ENCODE peak calls at places on chromosomes 6 and 20, in ten cellular contexts. X, M, I, Q, Z, G, E, Y, J and P are unnamed samples.

GRCh38 chr6:71127374-71127773 is 161.2 kb upstream of the OGFRL1 start:
- DNase-seq in Z (no peak), M (no peak), Q (peak; percentile 19), X (no peak), I (no peak), J (peak; percentile 19), G (no peak), Y (no peak), E (no peak), P (no peak)

GRCh38 chr20:61292821-61293612 is 41.0 kb downstream of the CDH4 start:
- DNase-seq in I (no peak), G (no peak), Y (no peak), Z (no peak), M (no peak), E (no peak), J (no peak), Q (no peak), X (no peak), P (no peak)

GRCh38 chr6:131960371-131961133 is 9.4 kb upstream of the CCN2 start:
- DNase-seq in Q (no peak), J (no peak), I (no peak), X (no peak), Y (no peak), E (no peak), G (no peak), M (no peak), Z (no peak), P (no peak)

GRCh38 chr6:44075137-44076015 is 51.9 kb downstream of the MRPL14 start:
- DNase-seq in M (no peak), I (no peak), Z (no peak), Q (no peak), G (no peak), X (no peak), E (no peak), Y (no peak), J (no peak), P (no peak)

GRCh38 chr6:82882363-82883033 is 183.1 kb downstream of the UBE3D start:
- DNase-seq in E (no peak), X (no peak), I (no peak), J (no peak), Y (no peak), Q (no peak), Z (no peak), M (no peak), G (no peak), P (no peak)

GRCh38 chr6:37319156-37319555 is 34.6 kb upstream of the RNF8 start:
- DNase-seq in Y (no peak), Z (no peak), E (no peak), G (no peak), X (no peak), M (no peak), I (no peak), J (peak; percentile 13), Q (no peak), P (no peak)

GRCh38 chr6:12097791-12098190 is 85.7 kb downstream of the HIVEP1 start:
- DNase-seq in I (no peak), E (no peak), Y (no peak), Q (no peak), M (no peak), J (peak; percentile 37), Z (no peak), X (no peak), G (no peak), P (no peak)

GRCh38 chr6:16257999-16258708 is 19.8 kb downstream of the GMPR start:
- DNase-seq in X (no peak), G (no peak), I (no peak), Q (no peak), E (no peak), Z (no peak), J (no peak), Y (no peak), M (peak; percentile 71), P (no peak)

GRCh38 chr6:13577926-13578325 is 3.5 kb downstream of the SIRT5 start:
- DNase-seq in E (no peak), Q (no peak), I (no peak), J (no peak), G (no peak), Y (no peak), Z (no peak), M (no peak), X (no peak), P (no peak)

GRCh38 chr6:36623547-36624459 is 29.6 kb downstream of the SRSF3 start:
- DNase-seq in X (peak; percentile 73), M (peak; percentile 94), Z (peak; percentile 90), J (peak; percentile 73), I (peak; percentile 82), G (peak; percentile 75), Q (peak; percentile 83), Y (peak; percentile 85), E (peak; percentile 94), P (peak; percentile 90)

GRCh38 chr20:56574531-56575142 is 41.6 kb downstream of the FAM209B start:
- DNase-seq in Z (no peak), I (no peak), E (no peak), G (no peak), Y (no peak), J (no peak), X (no peak), M (no peak), Q (peak; percentile 12), P (peak; percentile 29)

GRCh38 chr6:39281312-39281980 is 32.8 kb downstream of the KCNK17 start:
- DNase-seq in J (no peak), X (no peak), E (no peak), Q (no peak), Z (no peak), G (no peak), M (no peak), I (no peak), Y (no peak), P (peak; percentile 78)

GRCh38 chr6:140636237-140636636 is 1261.8 kb upstream of the CITED2 start:
- DNase-seq in I (no peak), G (no peak), Y (no peak), Z (no peak), Q (no peak), E (no peak), X (no peak), J (no peak), M (no peak), P (no peak)

GRCh38 chr6:168072266-168072665 is 6.7 kb downstream of the FRMD1 start:
- DNase-seq in Z (no peak), Q (no peak), I (no peak), E (no peak), M (no peak), G (no peak), X (no peak), Y (no peak), J (no peak), P (no peak)

GRCh38 chr6:168071620-168072019 is 7.4 kb downstream of the FRMD1 start:
- DNase-seq in Y (no peak), E (no peak), J (no peak), G (no peak), X (no peak), Q (no peak), M (no peak), Z (no peak), I (peak; percentile 50), P (no peak)

GRCh38 chr6:168073937-168074730 is 4.9 kb downstream of the FRMD1 start:
- DNase-seq in I (no peak), Z (no peak), X (no peak), M (no peak), G (no peak), Q (no peak), E (no peak), J (no peak), Y (no peak), P (no peak)

GRCh38 chr6:168072730-168073129 is 6.3 kb downstream of the FRMD1 start:
- DNase-seq in J (no peak), I (no peak), X (no peak), Q (no peak), E (no peak), Z (no peak), M (no peak), G (no peak), Y (no peak), P (no peak)

GRCh38 chr6:168070804-168071203 is 8.2 kb downstream of the FRMD1 start:
- DNase-seq in G (no peak), Z (no peak), J (no peak), M (no peak), X (no peak), E (no peak), Y (no peak), Q (no peak), I (no peak), P (no peak)
- TF ChIP-seq CTCF in G (no peak), Z (no peak), J (no peak), M (no peak), X (no peak), E (no peak), Y (no peak), Q (no peak), I (no peak), P (no peak)

GRCh38 chr20:53291548-53291947 is 302.1 kb downstream of the ZNF217 start:
- DNase-seq in J (no peak), E (no peak), G (no peak), X (no peak), Z (no peak), I (no peak), Y (no peak), M (no peak), Q (peak; percentile 38), P (no peak)
- TF ChIP-seq CTCF in J (no peak), E (no peak), G (no peak), X (no peak), Z (no peak), I (no peak), Y (no peak), M (no peak), Q (peak; percentile 64), P (no peak)

DNA sequence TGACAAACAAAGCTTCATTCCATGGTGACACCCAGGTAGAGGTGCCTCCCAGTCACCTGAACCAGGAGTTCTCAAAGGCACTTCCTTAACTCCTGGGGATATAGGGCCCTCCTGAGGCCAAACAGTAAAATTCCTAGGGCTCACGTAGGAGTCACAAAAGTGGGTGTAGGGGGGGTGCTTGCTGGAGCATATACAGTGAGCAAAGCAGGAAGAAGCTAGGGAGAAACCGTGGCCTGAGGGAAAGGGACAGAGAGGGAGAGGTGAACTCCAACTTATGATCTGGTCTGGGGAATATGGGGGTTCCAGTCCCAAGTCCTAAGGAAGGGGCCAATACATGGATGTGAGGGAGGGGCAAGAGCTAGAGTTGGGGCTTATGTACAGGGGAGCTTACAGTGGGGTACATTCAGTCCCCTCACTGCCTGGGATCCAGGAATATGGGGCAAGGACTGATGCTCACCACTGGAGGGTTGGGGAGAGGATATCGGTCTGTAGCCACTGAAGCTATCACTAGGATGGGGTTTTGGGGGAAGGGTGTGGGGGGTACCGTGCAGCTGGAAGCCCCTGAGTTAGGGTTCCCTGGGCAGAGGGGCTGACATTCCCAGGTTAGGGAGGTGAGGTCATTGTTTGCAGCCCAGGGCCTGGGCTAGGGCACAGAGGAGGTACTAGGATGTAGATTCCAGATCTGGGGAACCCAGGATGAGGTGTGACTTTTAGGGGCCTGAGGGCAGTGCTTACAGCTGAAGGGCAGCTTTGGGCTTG is 950 bp downstream of the PEDS1 start:
- DNase-seq in Z (no peak), Q (no peak), M (no peak), J (no peak), X (no peak), Y (no peak), G (no peak), I (no peak), E (no peak), P (no peak)
- TF ChIP-seq CTCF in Z (no peak), Q (no peak), M (no peak), J (no peak), X (no peak), Y (peak; percentile 15), G (no peak), I (peak; percentile 5), E (no peak), P (no peak)

GRCh38 chr20:3067139-3068009 is 4.0 kb upstream of the OXT start:
- DNase-seq in M (no peak), Z (no peak), E (no peak), I (no peak), J (peak; percentile 8), X (no peak), Y (no peak), G (no peak), Q (no peak), P (peak; percentile 39)
- TF ChIP-seq CTCF in M (no peak), Z (no peak), E (no peak), I (no peak), J (no peak), X (no peak), Y (no peak), G (no peak), Q (no peak), P (no peak)